ENCODE peak calls at places on chromosomes 16 and 17, in four cellular contexts. E is A549, C is NAMALWA, L is neural crest cell. H is an unnamed sample.

GRCh38 chr16:12998376-12999085 is 97.1 kb downstream of the SHISA9 start:
- DNase-seq in E (no peak), C (no peak), L (no peak), H (no peak)

GRCh38 chr17:6910987-6911603 is 79.6 kb upstream of the TEKT1 start:
- DNase-seq in E (peak; percentile 56), C (peak; percentile 50), L (no peak), H (peak; percentile 19)

GRCh38 chr17:17841620-17842025 is 4.8 kb upstream of the SREBF1 start:
- DNase-seq in E (no peak), C (no peak), L (no peak), H (no peak)

GRCh38 chr16:50120732-50121131 is 32.4 kb upstream of the TENT4B start:
- DNase-seq in E (no peak), C (no peak), L (no peak), H (no peak)

GRCh38 chr16:19196871-19197270 is 28.8 kb downstream of the SYT17 start:
- DNase-seq in E (no peak), C (no peak), L (no peak), H (no peak)

GRCh38 chr16:87407511-87408112 is 15.5 kb downstream of the MAP1LC3B start:
- DNase-seq in E (no peak), C (no peak), L (no peak), H (peak; percentile 78)

GRCh38 chr17:13958773-13959172 is 110.5 kb upstream of the COX10 start:
- DNase-seq in E (no peak), C (no peak), L (no peak), H (no peak)

GRCh38 chr17:65589321-65589720 is 27.9 kb upstream of the AXIN2 start:
- DNase-seq in E (no peak), C (no peak), L (no peak), H (no peak)

GRCh38 chr17:43092891-43093290 is 32.3 kb downstream of the BRCA1 start:
- DNase-seq in E (no peak), C (no peak), L (no peak), H (no peak)

GRCh38 chr16:13335894-13336293 is 434.5 kb downstream of the SHISA9 start:
- DNase-seq in E (no peak), C (no peak), L (no peak), H (no peak)

GRCh38 chr16:89324056-89325010 is 106.8 kb downstream of the ZNF778 start:
- DNase-seq in E (no peak), C (no peak), L (no peak), H (no peak)

H was measured in epithelial cell of proximal tubule.